ENCODE peak calls at places on chromosomes 7 and 10, in eight cellular contexts. One of them, this sample, is unnamed. For H3K4me1, the result is how much of the 10 kb centered on the place peaks cover.

GRCh38 chr7:1586827-1587705 is 17.2 kb upstream of the PSMG3 start:
- DNase-seq in fibroblast of lung: no peak
- DNase-seq in SK-N-SH: peak
- DNase-seq in kidney: no peak
- DNase-seq in neuronal stem cell: no peak
- DNase-seq in astrocyte: no peak
- DNase-seq in GM23248: no peak
- DNase-seq in mesendoderm: no peak
- DNase-seq in this sample: no peak

GRCh38 chr7:36303202-36304098 is 86.2 kb upstream of the ANLN start:
- DNase-seq in fibroblast of lung: peak
- DNase-seq in SK-N-SH: peak
- DNase-seq in kidney: peak
- DNase-seq in neuronal stem cell: no peak
- DNase-seq in astrocyte: peak
- DNase-seq in GM23248: peak
- DNase-seq in mesendoderm: no peak
- DNase-seq in this sample: peak

GRCh38 chr7:129644634-129645230 is 33.2 kb downstream of the NRF1 start:
- DNase-seq in fibroblast of lung: peak
- DNase-seq in SK-N-SH: peak
- DNase-seq in kidney: no peak
- DNase-seq in neuronal stem cell: no peak
- DNase-seq in astrocyte: peak
- DNase-seq in GM23248: peak
- DNase-seq in mesendoderm: no peak
- DNase-seq in this sample: no peak

GRCh38 chr10:114577133-114577532 is 80.9 kb downstream of the ABLIM1 start:
- DNase-seq in fibroblast of lung: peak
- DNase-seq in SK-N-SH: no peak
- DNase-seq in kidney: no peak
- DNase-seq in neuronal stem cell: no peak
- DNase-seq in astrocyte: peak
- DNase-seq in GM23248: peak
- DNase-seq in mesendoderm: peak
- DNase-seq in this sample: no peak

GRCh38 chr7:77453531-77453930 is 37.4 kb upstream of the GSAP start:
- DNase-seq in fibroblast of lung: peak
- DNase-seq in SK-N-SH: no peak
- DNase-seq in kidney: no peak
- DNase-seq in neuronal stem cell: no peak
- DNase-seq in astrocyte: no peak
- DNase-seq in GM23248: peak
- DNase-seq in mesendoderm: no peak
- DNase-seq in this sample: no peak

GRCh38 chr10:91705948-91706670 is 73.2 kb upstream of the PPP1R3C start:
- DNase-seq in fibroblast of lung: no peak
- DNase-seq in SK-N-SH: no peak
- DNase-seq in kidney: no peak
- DNase-seq in neuronal stem cell: no peak
- DNase-seq in astrocyte: no peak
- DNase-seq in GM23248: no peak
- DNase-seq in mesendoderm: no peak
- DNase-seq in this sample: no peak

GRCh38 chr7:66281678-66282593 is 76.8 kb downstream of the TPST1 start:
- DNase-seq in fibroblast of lung: peak
- DNase-seq in SK-N-SH: no peak
- DNase-seq in kidney: peak
- DNase-seq in neuronal stem cell: no peak
- DNase-seq in astrocyte: peak
- DNase-seq in GM23248: peak
- DNase-seq in mesendoderm: peak
- DNase-seq in this sample: no peak

GRCh38 chr10:30639946-30640786 is 10.6 kb upstream of the LYZL2 start:
- DNase-seq in fibroblast of lung: peak
- DNase-seq in SK-N-SH: peak
- DNase-seq in kidney: no peak
- DNase-seq in neuronal stem cell: peak
- DNase-seq in astrocyte: peak
- DNase-seq in GM23248: peak
- DNase-seq in mesendoderm: peak
- DNase-seq in this sample: no peak

GRCh38 chr10:110529596-110530011 is 31.9 kb downstream of the DUSP5 start:
- DNase-seq in fibroblast of lung: no peak
- DNase-seq in SK-N-SH: no peak
- DNase-seq in kidney: no peak
- DNase-seq in neuronal stem cell: no peak
- DNase-seq in astrocyte: no peak
- DNase-seq in GM23248: peak
- DNase-seq in mesendoderm: peak
- DNase-seq in this sample: peak

GRCh38 chr7:117395743-117396142 is 31.6 kb downstream of the ASZ1 start:
- DNase-seq in fibroblast of lung: peak
- DNase-seq in SK-N-SH: no peak
- DNase-seq in kidney: no peak
- DNase-seq in neuronal stem cell: no peak
- DNase-seq in astrocyte: no peak
- DNase-seq in GM23248: no peak
- DNase-seq in mesendoderm: no peak
- DNase-seq in this sample: no peak

GRCh38 chr10:99403674-99404073 is 26.8 kb downstream of the GOT1 start:
- DNase-seq in fibroblast of lung: no peak
- DNase-seq in SK-N-SH: no peak
- DNase-seq in kidney: no peak
- DNase-seq in neuronal stem cell: no peak
- DNase-seq in astrocyte: no peak
- DNase-seq in GM23248: no peak
- DNase-seq in mesendoderm: no peak
- DNase-seq in this sample: no peak

GRCh38 chr10:69477968-69478597 is 26.8 kb downstream of the TSPAN15 start:
- DNase-seq in fibroblast of lung: no peak
- DNase-seq in SK-N-SH: no peak
- DNase-seq in kidney: no peak
- DNase-seq in neuronal stem cell: no peak
- DNase-seq in astrocyte: no peak
- DNase-seq in GM23248: no peak
- DNase-seq in mesendoderm: no peak
- DNase-seq in this sample: no peak

GRCh38 chr10:69481280-69481679 is 30.0 kb downstream of the TSPAN15 start:
- DNase-seq in fibroblast of lung: no peak
- DNase-seq in SK-N-SH: no peak
- DNase-seq in kidney: no peak
- DNase-seq in neuronal stem cell: no peak
- DNase-seq in astrocyte: no peak
- DNase-seq in GM23248: no peak
- DNase-seq in mesendoderm: no peak
- DNase-seq in this sample: no peak

GRCh38 chr10:69479241-69479730 is 28.0 kb downstream of the TSPAN15 start:
- DNase-seq in fibroblast of lung: no peak
- DNase-seq in SK-N-SH: peak
- DNase-seq in kidney: peak
- DNase-seq in neuronal stem cell: no peak
- DNase-seq in astrocyte: no peak
- DNase-seq in GM23248: no peak
- DNase-seq in mesendoderm: no peak
- DNase-seq in this sample: no peak

GRCh38 chr10:69482125-69482524 is 30.9 kb downstream of the TSPAN15 start:
- DNase-seq in fibroblast of lung: no peak
- DNase-seq in SK-N-SH: no peak
- DNase-seq in kidney: no peak
- DNase-seq in neuronal stem cell: no peak
- DNase-seq in astrocyte: no peak
- DNase-seq in GM23248: no peak
- DNase-seq in mesendoderm: no peak
- DNase-seq in this sample: no peak

GRCh38 chr10:69479737-69480412 is 28.6 kb downstream of the TSPAN15 start:
- DNase-seq in fibroblast of lung: peak
- DNase-seq in SK-N-SH: no peak
- DNase-seq in kidney: peak
- DNase-seq in neuronal stem cell: no peak
- DNase-seq in astrocyte: no peak
- DNase-seq in GM23248: peak
- DNase-seq in mesendoderm: no peak
- DNase-seq in this sample: no peak
- H3K4me1 ChIP-seq in fibroblast of lung: under half
- H3K4me1 ChIP-seq in SK-N-SH: under half
- H3K4me1 ChIP-seq in kidney: under half
- H3K4me1 ChIP-seq in neuronal stem cell: under half
- H3K4me1 ChIP-seq in astrocyte: under half
- H3K4me1 ChIP-seq in GM23248: under half
- H3K4me1 ChIP-seq in mesendoderm: under half
- H3K4me1 ChIP-seq in this sample: under half

GRCh38 chr7:100826546-100827329 is 585 bp downstream of the EPHB4 start:
- DNase-seq in fibroblast of lung: no peak
- DNase-seq in SK-N-SH: no peak
- DNase-seq in kidney: peak
- DNase-seq in neuronal stem cell: no peak
- DNase-seq in astrocyte: no peak
- DNase-seq in GM23248: no peak
- DNase-seq in mesendoderm: no peak
- DNase-seq in this sample: peak

GRCh38 chr7:100825215-100825671 is 2.1 kb downstream of the EPHB4 start:
- DNase-seq in fibroblast of lung: no peak
- DNase-seq in SK-N-SH: peak
- DNase-seq in kidney: no peak
- DNase-seq in neuronal stem cell: no peak
- DNase-seq in astrocyte: no peak
- DNase-seq in GM23248: peak
- DNase-seq in mesendoderm: peak
- DNase-seq in this sample: peak

GRCh38 chr7:100827330-100828226 is at the start of gene EPHB4:
- DNase-seq in fibroblast of lung: peak
- DNase-seq in SK-N-SH: peak
- DNase-seq in kidney: peak
- DNase-seq in neuronal stem cell: peak
- DNase-seq in astrocyte: peak
- DNase-seq in GM23248: peak
- DNase-seq in mesendoderm: peak
- DNase-seq in this sample: peak

GRCh38 chr7:100824499-100825214 is 2.7 kb downstream of the EPHB4 start:
- DNase-seq in fibroblast of lung: no peak
- DNase-seq in SK-N-SH: peak
- DNase-seq in kidney: no peak
- DNase-seq in neuronal stem cell: no peak
- DNase-seq in astrocyte: no peak
- DNase-seq in GM23248: peak
- DNase-seq in mesendoderm: no peak
- DNase-seq in this sample: no peak

DNA sequence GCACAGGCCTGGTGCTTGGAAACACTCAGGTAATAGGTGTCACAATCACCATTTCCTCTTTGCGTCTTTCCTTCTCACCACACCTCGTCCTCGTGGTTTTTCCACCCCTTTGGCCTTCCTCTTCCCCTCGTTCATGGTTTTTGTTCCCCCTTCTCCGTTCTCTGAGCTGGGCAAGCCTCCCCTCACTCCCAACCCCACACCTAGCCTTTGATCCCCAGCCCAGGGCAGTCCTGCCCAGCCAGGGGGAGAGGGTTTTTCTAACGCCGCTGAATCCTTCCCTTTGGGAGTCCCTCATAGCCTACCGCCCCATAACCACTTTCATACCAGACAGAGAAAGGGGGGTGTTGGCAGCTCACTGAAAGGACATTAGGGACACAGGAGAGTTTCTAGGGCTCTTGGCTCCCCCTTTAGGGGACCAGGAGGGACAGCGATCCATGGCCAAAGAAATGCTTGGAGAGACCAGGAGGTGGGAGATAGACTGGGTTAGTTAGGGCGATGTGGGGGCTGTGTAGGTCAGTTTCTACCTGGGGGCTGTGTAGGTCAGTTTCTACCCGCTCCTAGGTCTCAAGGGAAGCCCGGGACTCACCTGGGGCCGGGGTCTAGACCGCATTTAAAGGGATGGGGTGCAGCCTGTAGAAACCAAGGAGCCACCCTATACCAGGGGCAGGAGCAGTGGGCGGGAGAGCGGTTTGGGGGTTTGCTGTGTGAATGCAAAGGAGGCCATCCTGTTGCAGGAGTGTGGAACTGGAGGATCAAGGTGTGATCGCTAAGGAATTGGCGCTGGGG is 1.4 kb downstream of the EPHB4 start:
- DNase-seq in fibroblast of lung: peak
- DNase-seq in SK-N-SH: peak
- DNase-seq in kidney: no peak
- DNase-seq in neuronal stem cell: no peak
- DNase-seq in astrocyte: peak
- DNase-seq in GM23248: peak
- DNase-seq in mesendoderm: peak
- DNase-seq in this sample: peak
- H3K9ac ChIP-seq in fibroblast of lung: peak
- H3K9ac ChIP-seq in SK-N-SH: peak
- H3K9ac ChIP-seq in kidney: peak
- H3K9ac ChIP-seq in neuronal stem cell: peak
- H3K9ac ChIP-seq in astrocyte: peak
- H3K9ac ChIP-seq in GM23248: peak
- H3K9ac ChIP-seq in mesendoderm: peak
- H3K9ac ChIP-seq in this sample: peak

DNA sequence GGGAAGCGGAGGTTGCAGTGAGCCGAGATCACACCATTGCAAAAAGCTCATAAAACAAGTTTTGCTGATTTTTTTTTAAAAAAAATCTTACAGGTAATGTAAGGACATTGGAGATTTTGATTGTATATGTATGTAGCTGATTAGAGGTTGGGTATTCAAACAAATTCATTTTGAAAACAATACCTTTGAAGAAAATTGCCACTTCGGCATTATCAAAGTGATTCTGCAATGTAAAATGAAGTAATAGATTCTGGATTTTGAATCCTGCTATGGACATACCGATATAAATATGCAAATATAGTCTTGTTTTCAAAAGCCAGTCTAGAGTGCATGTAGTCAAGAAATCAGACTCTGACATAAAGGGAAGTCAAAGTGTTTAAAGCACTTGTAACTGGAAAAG is 12.4 kb upstream of the IGF2BP3 start:
- DNase-seq in fibroblast of lung: no peak
- DNase-seq in SK-N-SH: no peak
- DNase-seq in kidney: no peak
- DNase-seq in neuronal stem cell: no peak
- DNase-seq in astrocyte: no peak
- DNase-seq in GM23248: no peak
- DNase-seq in mesendoderm: no peak
- DNase-seq in this sample: no peak
- H3K4me3 ChIP-seq in fibroblast of lung: no peak
- H3K4me3 ChIP-seq in SK-N-SH: no peak
- H3K4me3 ChIP-seq in kidney: no peak
- H3K4me3 ChIP-seq in neuronal stem cell: no peak
- H3K4me3 ChIP-seq in astrocyte: no peak
- H3K4me3 ChIP-seq in GM23248: no peak
- H3K4me3 ChIP-seq in mesendoderm: no peak
- H3K4me3 ChIP-seq in this sample: no peak

GRCh38 chr7:48242846-48243245 is 71.6 kb downstream of the ABCA13 start:
- DNase-seq in fibroblast of lung: no peak
- DNase-seq in SK-N-SH: no peak
- DNase-seq in kidney: no peak
- DNase-seq in neuronal stem cell: no peak
- DNase-seq in astrocyte: no peak
- DNase-seq in GM23248: no peak
- DNase-seq in mesendoderm: no peak
- DNase-seq in this sample: no peak
- H3K4me1 ChIP-seq in fibroblast of lung: under half
- H3K4me1 ChIP-seq in SK-N-SH: under half
- H3K4me1 ChIP-seq in kidney: under half
- H3K4me1 ChIP-seq in neuronal stem cell: under half
- H3K4me1 ChIP-seq in astrocyte: under half
- H3K4me1 ChIP-seq in GM23248: under half
- H3K4me1 ChIP-seq in mesendoderm: under half
- H3K4me1 ChIP-seq in this sample: under half

GRCh38 chr10:126253613-126254002 is 134.7 kb downstream of the ADAM12 start:
- DNase-seq in fibroblast of lung: no peak
- DNase-seq in SK-N-SH: no peak
- DNase-seq in kidney: no peak
- DNase-seq in neuronal stem cell: no peak
- DNase-seq in astrocyte: no peak
- DNase-seq in GM23248: peak
- DNase-seq in mesendoderm: no peak
- DNase-seq in this sample: no peak
- H3K9ac ChIP-seq in fibroblast of lung: no peak
- H3K9ac ChIP-seq in SK-N-SH: peak
- H3K9ac ChIP-seq in kidney: no peak
- H3K9ac ChIP-seq in neuronal stem cell: no peak
- H3K9ac ChIP-seq in astrocyte: peak
- H3K9ac ChIP-seq in GM23248: peak
- H3K9ac ChIP-seq in mesendoderm: no peak
- H3K9ac ChIP-seq in this sample: no peak

This sample was measured in endodermal cell.